ENCODE peak calls at places on chromosome 10, in eight cellular contexts. One of them, this sample, is unnamed.

GRCh38 chr10:132375116-132375794 is 21.7 kb upstream of the PWWP2B start:
- DNase-seq in AG09319: no peak
- DNase-seq in cardiac septum: no peak
- DNase-seq in hypothalamus: no peak
- DNase-seq in fibroblast of lung: no peak
- DNase-seq in activated CD8-positive, alpha-beta memory T cell treated with anti-CD3 and anti-CD28 coated beads for 24 hours: no peak
- DNase-seq in fibroblast of the aortic adventitia: no peak
- DNase-seq in NCI-H774: no peak
- DNase-seq in this sample: no peak

GRCh38 chr10:845526-845925 is 86.0 kb downstream of the LARP4B start:
- DNase-seq in hypothalamus: no peak
- DNase-seq in activated CD8-positive, alpha-beta memory T cell treated with anti-CD3 and anti-CD28 coated beads for 24 hours: no peak
- DNase-seq in NCI-H774: no peak
- DNase-seq in cardiac septum: no peak
- DNase-seq in fibroblast of lung: no peak
- DNase-seq in AG09319: no peak
- DNase-seq in fibroblast of the aortic adventitia: peak
- DNase-seq in this sample: no peak

GRCh38 chr10:117830832-117831231 is 215.9 kb downstream of the RAB11FIP2 start:
- DNase-seq in fibroblast of lung: no peak
- DNase-seq in hypothalamus: no peak
- DNase-seq in NCI-H774: no peak
- DNase-seq in cardiac septum: no peak
- DNase-seq in AG09319: no peak
- DNase-seq in activated CD8-positive, alpha-beta memory T cell treated with anti-CD3 and anti-CD28 coated beads for 24 hours: peak
- DNase-seq in fibroblast of the aortic adventitia: no peak
- DNase-seq in this sample: no peak

GRCh38 chr10:3563298-3563697 is 221.7 kb downstream of the KLF6 start:
- DNase-seq in activated CD8-positive, alpha-beta memory T cell treated with anti-CD3 and anti-CD28 coated beads for 24 hours: no peak
- DNase-seq in hypothalamus: no peak
- DNase-seq in fibroblast of lung: no peak
- DNase-seq in cardiac septum: no peak
- DNase-seq in AG09319: no peak
- DNase-seq in NCI-H774: no peak
- DNase-seq in fibroblast of the aortic adventitia: no peak
- DNase-seq in this sample: no peak

GRCh38 chr10:75238182-75239180 is 2.7 kb upstream of the COMTD1 start:
- DNase-seq in fibroblast of lung: no peak
- DNase-seq in cardiac septum: no peak
- DNase-seq in hypothalamus: no peak
- DNase-seq in AG09319: no peak
- DNase-seq in NCI-H774: no peak
- DNase-seq in activated CD8-positive, alpha-beta memory T cell treated with anti-CD3 and anti-CD28 coated beads for 24 hours: no peak
- DNase-seq in fibroblast of the aortic adventitia: no peak
- DNase-seq in this sample: no peak

GRCh38 chr10:21160116-21160515 is 263.0 kb upstream of the NEBL start:
- DNase-seq in cardiac septum: no peak
- DNase-seq in fibroblast of the aortic adventitia: no peak
- DNase-seq in hypothalamus: no peak
- DNase-seq in NCI-H774: peak
- DNase-seq in activated CD8-positive, alpha-beta memory T cell treated with anti-CD3 and anti-CD28 coated beads for 24 hours: no peak
- DNase-seq in fibroblast of lung: no peak
- DNase-seq in AG09319: no peak
- DNase-seq in this sample: no peak

GRCh38 chr10:118754132-118754555 is 626 bp downstream of the CACUL1 start:
- DNase-seq in hypothalamus: no peak
- DNase-seq in fibroblast of lung: peak
- DNase-seq in cardiac septum: peak
- DNase-seq in fibroblast of the aortic adventitia: peak
- DNase-seq in NCI-H774: no peak
- DNase-seq in AG09319: no peak
- DNase-seq in activated CD8-positive, alpha-beta memory T cell treated with anti-CD3 and anti-CD28 coated beads for 24 hours: peak
- DNase-seq in this sample: peak

GRCh38 chr10:70191161-70191770 is 21.0 kb upstream of the SAR1A start:
- DNase-seq in NCI-H774: no peak
- DNase-seq in activated CD8-positive, alpha-beta memory T cell treated with anti-CD3 and anti-CD28 coated beads for 24 hours: no peak
- DNase-seq in hypothalamus: no peak
- DNase-seq in fibroblast of the aortic adventitia: peak
- DNase-seq in cardiac septum: no peak
- DNase-seq in fibroblast of lung: no peak
- DNase-seq in AG09319: no peak
- DNase-seq in this sample: peak

GRCh38 chr10:70923696-70924095 is 35.3 kb upstream of the PCBD1 start:
- DNase-seq in AG09319: no peak
- DNase-seq in hypothalamus: no peak
- DNase-seq in activated CD8-positive, alpha-beta memory T cell treated with anti-CD3 and anti-CD28 coated beads for 24 hours: no peak
- DNase-seq in fibroblast of lung: no peak
- DNase-seq in NCI-H774: no peak
- DNase-seq in fibroblast of the aortic adventitia: no peak
- DNase-seq in cardiac septum: no peak
- DNase-seq in this sample: no peak

GRCh38 chr10:116888380-116889055 is 39.2 kb downstream of the ENO4 start:
- DNase-seq in NCI-H774: no peak
- DNase-seq in fibroblast of lung: peak
- DNase-seq in activated CD8-positive, alpha-beta memory T cell treated with anti-CD3 and anti-CD28 coated beads for 24 hours: no peak
- DNase-seq in AG09319: peak
- DNase-seq in cardiac septum: no peak
- DNase-seq in fibroblast of the aortic adventitia: peak
- DNase-seq in hypothalamus: no peak
- DNase-seq in this sample: peak

GRCh38 chr10:96890172-96890513 is 58.0 kb downstream of the LCOR start:
- DNase-seq in cardiac septum: no peak
- DNase-seq in hypothalamus: no peak
- DNase-seq in fibroblast of lung: no peak
- DNase-seq in fibroblast of the aortic adventitia: no peak
- DNase-seq in NCI-H774: no peak
- DNase-seq in activated CD8-positive, alpha-beta memory T cell treated with anti-CD3 and anti-CD28 coated beads for 24 hours: no peak
- DNase-seq in AG09319: no peak
- DNase-seq in this sample: no peak

GRCh38 chr10:42809670-42810069 is 27.1 kb downstream of the BMS1 start:
- DNase-seq in AG09319: no peak
- DNase-seq in activated CD8-positive, alpha-beta memory T cell treated with anti-CD3 and anti-CD28 coated beads for 24 hours: no peak
- DNase-seq in fibroblast of the aortic adventitia: no peak
- DNase-seq in cardiac septum: no peak
- DNase-seq in fibroblast of lung: no peak
- DNase-seq in NCI-H774: no peak
- DNase-seq in hypothalamus: no peak
- DNase-seq in this sample: no peak

GRCh38 chr10:70751356-70751755 is 33.8 kb downstream of the TBATA start:
- DNase-seq in activated CD8-positive, alpha-beta memory T cell treated with anti-CD3 and anti-CD28 coated beads for 24 hours: no peak
- DNase-seq in NCI-H774: no peak
- DNase-seq in hypothalamus: no peak
- DNase-seq in fibroblast of the aortic adventitia: no peak
- DNase-seq in AG09319: no peak
- DNase-seq in fibroblast of lung: no peak
- DNase-seq in cardiac septum: no peak
- DNase-seq in this sample: no peak

This sample was measured in fibroblast of mammary gland.